ENCODE peak calls at places on chromosomes 4 and X, in eight cellular contexts. I, B, F, X, E, O, V and D are unnamed samples.

GRCh38 chr4:116598980-116599789 is 486.2 kb downstream of the TRAM1L1 start:
- DNase-seq in I (no peak), B (no peak), F (no peak), X (no peak), E (no peak), O (no peak), V (no peak), D (no peak)

GRCh38 chr4:42310343-42310742 is 86.9 kb upstream of the SHISA3 start:
- DNase-seq in I (no peak), B (no peak), F (no peak), X (no peak), E (no peak), O (no peak), V (no peak), D (no peak)

GRCh38 chrX:47278684-47279083 is 45.9 kb downstream of the USP11 start:
- DNase-seq in I (no peak), B (no peak), F (no peak), X (no peak), E (no peak), O (no peak), V (no peak), D (no peak)

GRCh38 chrX:153649178-153649914 is 2.3 kb downstream of the DUSP9 start:
- DNase-seq in I (no peak), B (peak), F (peak), X (peak), E (no peak), O (peak), V (peak), D (no peak)

GRCh38 chrX:23820235-23820782 is 37.3 kb downstream of the SAT1 start:
- DNase-seq in I (no peak), B (no peak), F (no peak), X (no peak), E (no peak), O (no peak), V (no peak), D (no peak)

GRCh38 chr4:88440146-88440545 is 16.8 kb upstream of the HERC5 start:
- DNase-seq in I (no peak), B (no peak), F (no peak), X (no peak), E (no peak), O (no peak), V (no peak), D (no peak)

GRCh38 chr4:768995-769394 is 56.9 kb downstream of the CPLX1 start:
- DNase-seq in I (no peak), B (no peak), F (no peak), X (no peak), E (no peak), O (no peak), V (no peak), D (no peak)

GRCh38 chrX:149487292-149487691 is 17.8 kb downstream of the IDS start:
- DNase-seq in I (no peak), B (no peak), F (no peak), X (no peak), E (no peak), O (peak), V (peak), D (no peak)

GRCh38 chrX:130902446-130902782 is 595 bp downstream of the ENOX2 start:
- DNase-seq in I (no peak), B (no peak), F (no peak), X (no peak), E (no peak), O (no peak), V (no peak), D (no peak)

GRCh38 chr4:99483636-99484035 is 27.2 kb upstream of the C4orf17 start:
- DNase-seq in I (no peak), B (no peak), F (no peak), X (no peak), E (no peak), O (no peak), V (no peak), D (no peak)

GRCh38 chr4:140237616-140238352 is 83.8 kb upstream of the MAML3 start:
- DNase-seq in I (peak), B (no peak), F (peak), X (no peak), E (no peak), O (no peak), V (peak), D (peak)

GRCh38 chr4:169664615-169665014 is 44.2 kb downstream of the CLCN3 start:
- DNase-seq in I (no peak), B (no peak), F (no peak), X (no peak), E (no peak), O (no peak), V (no peak), D (no peak)

GRCh38 chr4:153529646-153530045 is 63.5 kb downstream of the TMEM131L start:
- DNase-seq in I (peak), B (no peak), F (no peak), X (no peak), E (no peak), O (no peak), V (no peak), D (no peak)

GRCh38 chrX:30489323-30489722 is 88.2 kb downstream of the TASL start:
- DNase-seq in I (no peak), B (no peak), F (no peak), X (no peak), E (no peak), O (no peak), V (peak), D (no peak)

GRCh38 chr4:99334880-99335279 is 13.7 kb upstream of the ADH1B start:
- DNase-seq in I (no peak), B (no peak), F (no peak), X (no peak), E (no peak), O (no peak), V (no peak), D (no peak)

GRCh38 chrX:123818243-123818642 is 41.6 kb upstream of the XIAP start:
- DNase-seq in I (no peak), B (no peak), F (no peak), X (no peak), E (no peak), O (no peak), V (no peak), D (no peak)

GRCh38 chr4:184441461-184442392 is 32.6 kb downstream of the IRF2 start:
- DNase-seq in I (no peak), B (no peak), F (peak), X (no peak), E (no peak), O (no peak), V (no peak), D (no peak)

GRCh38 chrX:148567229-148567628 is 66.8 kb downstream of the AFF2 start:
- DNase-seq in I (no peak), B (no peak), F (no peak), X (no peak), E (no peak), O (no peak), V (no peak), D (no peak)

GRCh38 chr4:154911097-154911496 is 130.0 kb downstream of the RBM46 start:
- DNase-seq in I (peak), B (no peak), F (no peak), X (peak), E (no peak), O (no peak), V (peak), D (no peak)

GRCh38 chrX:45632506-45632905 is 431.8 kb upstream of the DIPK2B start:
- DNase-seq in I (no peak), B (no peak), F (no peak), X (no peak), E (no peak), O (no peak), V (no peak), D (no peak)

GRCh38 chrX:43386872-43387271 is 269.2 kb upstream of the MAOA start:
- DNase-seq in I (no peak), B (no peak), F (no peak), X (no peak), E (no peak), O (no peak), V (no peak), D (no peak)

GRCh38 chr4:86848732-86849617 is at the start of gene SLC10A6:
- DNase-seq in I (no peak), B (no peak), F (peak), X (no peak), E (no peak), O (no peak), V (no peak), D (no peak)

GRCh38 chr4:119731146-119731742 is 102.6 kb upstream of the PDE5A start:
- DNase-seq in I (no peak), B (no peak), F (no peak), X (no peak), E (no peak), O (no peak), V (no peak), D (no peak)

GRCh38 chr4:163165217-163166017 is 1.3 kb downstream of the NAF1 start:
- DNase-seq in I (no peak), B (no peak), F (no peak), X (no peak), E (no peak), O (no peak), V (no peak), D (no peak)

GRCh38 chr4:183300070-183300469 is 20.0 kb downstream of the CLDN22 start:
- DNase-seq in I (no peak), B (no peak), F (no peak), X (no peak), E (no peak), O (no peak), V (no peak), D (no peak)

GRCh38 chrX:13933352-13933751 is 96.3 kb downstream of the GEMIN8 start:
- DNase-seq in I (no peak), B (no peak), F (no peak), X (no peak), E (no peak), O (no peak), V (no peak), D (no peak)

GRCh38 chrX:5876984-5877655 is 351.5 kb downstream of the NLGN4X start:
- DNase-seq in I (peak), B (no peak), F (no peak), X (peak), E (no peak), O (no peak), V (peak), D (no peak)

GRCh38 chr4:13089659-13089998 is 394.5 kb downstream of the RAB28 start:
- DNase-seq in I (no peak), B (no peak), F (no peak), X (no peak), E (no peak), O (no peak), V (no peak), D (no peak)

GRCh38 chr4:77849278-77849965 is 13.2 kb upstream of the MRPL1 start:
- DNase-seq in I (no peak), B (no peak), F (no peak), X (no peak), E (no peak), O (no peak), V (no peak), D (no peak)

GRCh38 chr4:181674315-181674714 is 568.9 kb upstream of the TENM3 start:
- DNase-seq in I (peak), B (no peak), F (no peak), X (no peak), E (no peak), O (no peak), V (no peak), D (no peak)

GRCh38 chrX:92232182-92232581 is 453.0 kb downstream of the PCDH11X start:
- DNase-seq in I (no peak), B (peak), F (no peak), X (peak), E (no peak), O (no peak), V (peak), D (no peak)

GRCh38 chr4:25144870-25145481 is 15.3 kb downstream of the SEPSECS start:
- DNase-seq in I (no peak), B (peak), F (no peak), X (peak), E (no peak), O (no peak), V (peak), D (no peak)

GRCh38 chr4:158043971-158044618 is 128.7 kb downstream of the GASK1B start:
- DNase-seq in I (no peak), B (no peak), F (no peak), X (no peak), E (no peak), O (no peak), V (no peak), D (no peak)

GRCh38 chr4:188030401-188030800 is 34.8 kb downstream of the ZFP42 start:
- DNase-seq in I (no peak), B (no peak), F (no peak), X (no peak), E (no peak), O (no peak), V (no peak), D (no peak)

GRCh38 chrX:12955882-12956703 is 18.8 kb upstream of the TMSB4X start:
- DNase-seq in I (peak), B (peak), F (peak), X (no peak), E (no peak), O (peak), V (no peak), D (peak)

GRCh38 chrX:118220509-118220908 is 103.9 kb upstream of the KLHL13 start:
- DNase-seq in I (no peak), B (no peak), F (no peak), X (no peak), E (no peak), O (no peak), V (no peak), D (no peak)

GRCh38 chr4:29861307-29861706 is 858.9 kb upstream of the PCDH7 start:
- DNase-seq in I (peak), B (no peak), F (no peak), X (no peak), E (no peak), O (no peak), V (no peak), D (no peak)

GRCh38 chr4:126106658-126107057 is 791.9 kb downstream of the FAT4 start:
- DNase-seq in I (no peak), B (no peak), F (no peak), X (peak), E (no peak), O (no peak), V (peak), D (no peak)

GRCh38 chr4:21447320-21448055 is 501.1 kb downstream of the KCNIP4 start:
- DNase-seq in I (no peak), B (no peak), F (no peak), X (no peak), E (no peak), O (no peak), V (no peak), D (no peak)